ENCODE peak calls at places on chromosomes 12 and 14, in eight cellular contexts. Z, P, R, M, N, I, K and D are unnamed samples.

GRCh38 chr14:72790887-72791566 is 102.9 kb downstream of the DPF3 start:
- DNase-seq in N (no peak), R (no peak), I (no peak), Z (no peak), K (no peak), M (no peak), P (no peak), D (no peak)

GRCh38 chr12:116169071-116169470 is 108.4 kb downstream of the MED13L start:
- DNase-seq in Z (no peak), K (no peak), P (no peak), R (no peak), N (no peak), M (no peak), I (no peak), D (no peak)

GRCh38 chr12:78703820-78704525 is 160.6 kb upstream of the SYT1 start:
- DNase-seq in M (no peak), R (no peak), I (peak; percentile 80), Z (peak; percentile 58), K (no peak), P (peak; percentile 15), N (peak; percentile 85), D (no peak)

GRCh38 chr12:122081697-122082221 is 3.2 kb downstream of the MLXIP start:
- DNase-seq in R (no peak), K (no peak), I (peak; percentile 90), Z (peak; percentile 92), M (no peak), N (no peak), P (no peak), D (peak; percentile 56)

GRCh38 chr14:39430762-39431415 is 1.3 kb downstream of the FBXO33 start:
- DNase-seq in R (no peak), M (no peak), P (no peak), K (no peak), Z (no peak), N (no peak), I (no peak), D (no peak)

GRCh38 chr12:75646329-75646940 is 135.0 kb upstream of the KRR1 start:
- DNase-seq in M (no peak), R (no peak), Z (no peak), K (no peak), N (no peak), P (no peak), I (no peak), D (no peak)

GRCh38 chr12:117596968-117597367 is 235.5 kb upstream of the NOS1 start:
- DNase-seq in I (no peak), N (no peak), K (no peak), Z (no peak), P (no peak), M (peak; percentile 68), R (no peak), D (no peak)

GRCh38 chr12:52798671-52799497 is 3.0 kb upstream of the KRT3 start:
- DNase-seq in Z (no peak), P (no peak), K (no peak), M (no peak), I (no peak), N (no peak), R (no peak), D (no peak)

GRCh38 chr14:102739190-102739469 is 38.1 kb upstream of the TRAF3 start:
- DNase-seq in I (no peak), R (no peak), Z (no peak), P (no peak), M (no peak), N (no peak), K (no peak), D (no peak)